ENCODE peak calls at places on chromosomes 16 and 17, in ten cellular contexts. X is ELR; S is cerebellar cortex; B is astrocyte of the spinal cord; P is breast epithelium; D is naive B cell; U is germinal center; I is effector CD4-positive, alpha-beta T cell; L is pulmonary artery endothelial cell; F is tibial artery. K is an unnamed sample.

GRCh38 chr17:39208893-39209292 is 8.8 kb downstream of the RPL19 start:
- DNase-seq in X (no peak), S (no peak), B (no peak), P (no peak), D (peak), U (peak), I (no peak), L (no peak), F (peak), K (no peak)

GRCh38 chr16:75000481-75001081 is 1.8 kb downstream of the ZNRF1 start:
- DNase-seq in X (peak), S (peak), B (peak), P (no peak), D (peak), U (peak), I (no peak), L (no peak), F (peak), K (peak)

GRCh38 chr17:73356561-73357170 is 44.9 kb upstream of the CDC42EP4 start:
- DNase-seq in X (no peak), S (peak), B (no peak), P (no peak), D (no peak), U (no peak), I (no peak), L (no peak), F (no peak), K (no peak)

GRCh38 chr17:31008374-31009035 is 37.7 kb downstream of the RNF135 start:
- DNase-seq in X (peak), S (peak), B (peak), P (peak), D (peak), U (peak), I (peak), L (peak), F (peak), K (peak)

GRCh38 chr17:31493656-31494155 is 102.2 kb downstream of the RAB11FIP4 start:
- DNase-seq in X (no peak), S (no peak), B (no peak), P (no peak), D (no peak), U (no peak), I (no peak), L (no peak), F (no peak), K (no peak)

GRCh38 chr17:72978593-72979218 is 113.8 kb downstream of the SLC39A11 start:
- DNase-seq in X (no peak), S (no peak), B (no peak), P (no peak), D (no peak), U (no peak), I (no peak), L (no peak), F (no peak), K (no peak)

GRCh38 chr16:370443-370842 is at the start of gene MRPL28:
- DNase-seq in X (peak), S (peak), B (peak), P (peak), D (peak), U (peak), I (peak), L (peak), F (peak), K (peak)

GRCh38 chr16:26050489-26050888 is 358.7 kb downstream of the HS3ST4 start:
- DNase-seq in X (no peak), S (no peak), B (no peak), P (no peak), D (no peak), U (no peak), I (no peak), L (no peak), F (no peak), K (no peak)

GRCh38 chr16:56161658-56162057 is 29.6 kb upstream of the GNAO1 start:
- DNase-seq in X (no peak), S (no peak), B (no peak), P (no peak), D (no peak), U (no peak), I (no peak), L (no peak), F (no peak), K (no peak)

GRCh38 chr16:74275031-74275636 is 21.5 kb upstream of the PSMD7 start:
- DNase-seq in X (peak), S (no peak), B (peak), P (no peak), D (no peak), U (no peak), I (no peak), L (no peak), F (no peak), K (no peak)

GRCh38 chr16:1031666-1032065 is 40.9 kb upstream of the SSTR5 start:
- DNase-seq in X (no peak), S (no peak), B (no peak), P (no peak), D (no peak), U (no peak), I (no peak), L (no peak), F (no peak), K (no peak)

GRCh38 chr17:67525239-67526135 is 148.4 kb downstream of the PITPNC1 start:
- DNase-seq in X (no peak), S (no peak), B (no peak), P (no peak), D (no peak), U (no peak), I (no peak), L (no peak), F (no peak), K (no peak)

GRCh38 chr16:19005561-19006445 is 22.1 kb downstream of the TMC7 start:
- DNase-seq in X (peak), S (peak), B (peak), P (no peak), D (no peak), U (no peak), I (no peak), L (peak), F (peak), K (peak)

GRCh38 chr16:27273670-27274522 is 5.3 kb upstream of the NSMCE1 start:
- DNase-seq in X (peak), S (no peak), B (peak), P (no peak), D (no peak), U (no peak), I (no peak), L (no peak), F (no peak), K (no peak)

GRCh38 chr16:68644715-68645493 is at the start of gene CDH3:
- DNase-seq in X (peak), S (no peak), B (no peak), P (peak), D (peak), U (peak), I (no peak), L (no peak), F (no peak), K (no peak)

GRCh38 chr16:74749291-74750055 is 25.1 kb downstream of the FA2H start:
- DNase-seq in X (no peak), S (no peak), B (no peak), P (no peak), D (no peak), U (no peak), I (no peak), L (no peak), F (no peak), K (no peak)

GRCh38 chr17:80441133-80441578 is 26.2 kb downstream of the ENDOV start:
- DNase-seq in X (peak), S (no peak), B (peak), P (no peak), D (no peak), U (peak), I (peak), L (no peak), F (no peak), K (peak)